ENCODE peak calls at places on chromosomes 5 and 9, in five cellular contexts. I is HS-27A; Z is activated naive CD4-positive, alpha-beta T cell; E is activated B cell treated with CpG ODN at 0.5 μM for 24 hours; T is frontal cortex. P is an unnamed sample.

GRCh38 chr9:21856301-21857094 is 54.1 kb downstream of the MTAP start:
- DNase-seq in I (no peak), Z (no peak), E (no peak), T (no peak), P (no peak)

GRCh38 chr9:10876333-10876732 is 263.5 kb upstream of the PTPRD start:
- DNase-seq in I (no peak), Z (no peak), E (no peak), T (no peak), P (no peak)

GRCh38 chr5:10599828-10600227 is 36.0 kb downstream of the ANKRD33B start:
- DNase-seq in I (no peak), Z (no peak), E (no peak), T (no peak), P (no peak)

GRCh38 chr5:81429363-81429762 is 35.4 kb upstream of the ACOT12 start:
- DNase-seq in I (no peak), Z (no peak), E (no peak), T (no peak), P (no peak)

GRCh38 chr5:73254634-73255033 is 81.6 kb downstream of the TMEM174 start:
- DNase-seq in I (no peak), Z (no peak), E (no peak), T (no peak), P (no peak)

GRCh38 chr9:113737414-113738271 is 138.5 kb upstream of the ZNF618 start:
- DNase-seq in I (no peak), Z (no peak), E (no peak), T (peak), P (no peak)

GRCh38 chr9:2623866-2624682 is 2.5 kb downstream of the VLDLR start:
- DNase-seq in I (no peak), Z (no peak), E (no peak), T (no peak), P (no peak)

GRCh38 chr9:84137968-84138367 is 157.4 kb downstream of the RMI1 start:
- DNase-seq in I (no peak), Z (no peak), E (no peak), T (no peak), P (no peak)

GRCh38 chr5:149141224-149141956 is at the start of gene ABLIM3:
- DNase-seq in I (peak), Z (peak), E (peak), T (peak), P (peak)